ENCODE peak calls at places on chromosomes 11 and 22, in six cellular contexts. One of them, this sample, is unnamed. For H3K9me3, the result is how much of the 10 kb centered on the place peaks cover.

GRCh38 chr11:64872790-64873488 is 5.5 kb downstream of the EHD1 start:
- DNase-seq in GM12878: no peak
- DNase-seq in transverse colon: peak
- DNase-seq in adrenal gland: no peak
- DNase-seq in HCT116: no peak
- DNase-seq in heart left ventricle: no peak
- DNase-seq in this sample: no peak

GRCh38 chr11:131904756-131905155 is 534.3 kb downstream of the NTM start:
- DNase-seq in GM12878: no peak
- DNase-seq in transverse colon: no peak
- DNase-seq in adrenal gland: no peak
- DNase-seq in HCT116: no peak
- DNase-seq in heart left ventricle: no peak
- DNase-seq in this sample: no peak

GRCh38 chr11:117000039-117000740 is 98.0 kb downstream of the SIK3 start:
- DNase-seq in GM12878: no peak
- DNase-seq in transverse colon: no peak
- DNase-seq in adrenal gland: no peak
- DNase-seq in HCT116: no peak
- DNase-seq in heart left ventricle: no peak
- DNase-seq in this sample: no peak

GRCh38 chr11:93131709-93132108 is 66.1 kb downstream of the SLC36A4 start:
- DNase-seq in GM12878: no peak
- DNase-seq in transverse colon: no peak
- DNase-seq in adrenal gland: no peak
- DNase-seq in HCT116: no peak
- DNase-seq in heart left ventricle: no peak
- DNase-seq in this sample: no peak

GRCh38 chr11:8787372-8787771 is 104.8 kb downstream of the RPL27A start:
- DNase-seq in GM12878: no peak
- DNase-seq in transverse colon: peak
- DNase-seq in adrenal gland: no peak
- DNase-seq in HCT116: no peak
- DNase-seq in heart left ventricle: no peak
- DNase-seq in this sample: no peak

GRCh38 chr11:110373061-110373702 is 56.6 kb upstream of the FDX1 start:
- DNase-seq in GM12878: peak
- DNase-seq in transverse colon: no peak
- DNase-seq in adrenal gland: peak
- DNase-seq in HCT116: no peak
- DNase-seq in heart left ventricle: no peak
- DNase-seq in this sample: no peak

GRCh38 chr11:65903068-65903481 is 2.9 kb upstream of the FOSL1 start:
- DNase-seq in GM12878: no peak
- DNase-seq in transverse colon: no peak
- DNase-seq in adrenal gland: no peak
- DNase-seq in HCT116: peak
- DNase-seq in heart left ventricle: no peak
- DNase-seq in this sample: no peak

GRCh38 chr11:30313580-30313979 is 9.3 kb upstream of the ARL14EP start:
- DNase-seq in GM12878: no peak
- DNase-seq in transverse colon: no peak
- DNase-seq in adrenal gland: no peak
- DNase-seq in HCT116: no peak
- DNase-seq in heart left ventricle: no peak
- DNase-seq in this sample: no peak

GRCh38 chr11:14454861-14455632 is 44.6 kb downstream of the COPB1 start:
- DNase-seq in GM12878: no peak
- DNase-seq in transverse colon: no peak
- DNase-seq in adrenal gland: peak
- DNase-seq in HCT116: no peak
- DNase-seq in heart left ventricle: no peak
- DNase-seq in this sample: no peak

GRCh38 chr11:79920480-79920879 is 479.6 kb upstream of the TENM4 start:
- DNase-seq in GM12878: no peak
- DNase-seq in transverse colon: no peak
- DNase-seq in adrenal gland: no peak
- DNase-seq in HCT116: no peak
- DNase-seq in heart left ventricle: no peak
- DNase-seq in this sample: no peak

GRCh38 chr11:30453705-30454104 is 130.8 kb downstream of the ARL14EP start:
- DNase-seq in GM12878: no peak
- DNase-seq in transverse colon: no peak
- DNase-seq in adrenal gland: no peak
- DNase-seq in HCT116: no peak
- DNase-seq in heart left ventricle: no peak
- DNase-seq in this sample: no peak

GRCh38 chr11:78465169-78465942 is 47.7 kb upstream of the GAB2 start:
- DNase-seq in GM12878: peak
- DNase-seq in transverse colon: peak
- DNase-seq in adrenal gland: no peak
- DNase-seq in HCT116: no peak
- DNase-seq in heart left ventricle: no peak
- DNase-seq in this sample: no peak

GRCh38 chr11:11208994-11209393 is 144.1 kb downstream of the CSNK2A3 start:
- DNase-seq in GM12878: no peak
- DNase-seq in transverse colon: no peak
- DNase-seq in adrenal gland: no peak
- DNase-seq in HCT116: no peak
- DNase-seq in heart left ventricle: no peak
- DNase-seq in this sample: no peak

GRCh38 chr11:35992551-35992950 is 48.7 kb downstream of the LDLRAD3 start:
- DNase-seq in GM12878: no peak
- DNase-seq in transverse colon: no peak
- DNase-seq in adrenal gland: no peak
- DNase-seq in HCT116: no peak
- DNase-seq in heart left ventricle: no peak
- DNase-seq in this sample: no peak

GRCh38 chr11:77473801-77474508 is at the start of gene PAK1:
- DNase-seq in GM12878: no peak
- DNase-seq in transverse colon: peak
- DNase-seq in adrenal gland: peak
- DNase-seq in HCT116: peak
- DNase-seq in heart left ventricle: peak
- DNase-seq in this sample: peak

GRCh38 chr11:65419460-65419772 is 3.2 kb upstream of the NEAT1 start:
- DNase-seq in GM12878: no peak
- DNase-seq in transverse colon: peak
- DNase-seq in adrenal gland: peak
- DNase-seq in HCT116: no peak
- DNase-seq in heart left ventricle: no peak
- DNase-seq in this sample: peak

GRCh38 chr11:11813288-11813962 is 28.3 kb upstream of the USP47 start:
- DNase-seq in GM12878: no peak
- DNase-seq in transverse colon: peak
- DNase-seq in adrenal gland: peak
- DNase-seq in HCT116: peak
- DNase-seq in heart left ventricle: peak
- DNase-seq in this sample: no peak

DNA sequence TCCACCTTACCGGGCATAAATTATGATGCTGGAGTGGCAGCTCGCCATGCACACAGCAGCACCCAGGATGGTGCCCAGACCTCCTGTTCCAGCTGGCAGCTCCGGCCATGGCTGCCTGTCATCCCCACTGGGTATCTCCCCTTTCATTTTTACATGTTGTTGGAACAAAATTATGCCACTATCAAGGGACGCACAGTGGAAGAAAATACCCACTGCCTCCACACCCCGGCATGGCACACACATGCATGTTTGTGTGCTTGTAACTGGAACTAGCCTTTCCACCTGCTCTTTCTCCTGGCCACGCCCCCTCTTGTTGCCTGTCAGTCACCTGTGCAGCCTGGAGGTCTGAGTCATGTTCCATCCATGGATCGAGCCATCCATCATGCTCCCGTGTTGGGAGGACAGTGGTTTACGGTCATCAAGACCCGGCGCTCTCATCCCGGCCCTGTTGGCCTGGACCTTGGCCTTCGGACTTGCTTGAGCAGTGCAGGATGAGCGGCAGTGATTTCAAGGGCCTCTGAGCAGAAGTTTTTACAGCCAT is 1069.6 kb downstream of the BRD1 start:
- DNase-seq in GM12878: no peak
- DNase-seq in transverse colon: no peak
- DNase-seq in adrenal gland: peak
- DNase-seq in HCT116: no peak
- DNase-seq in heart left ventricle: peak
- DNase-seq in this sample: peak
- H3K9me3 ChIP-seq in GM12878: under half
- H3K9me3 ChIP-seq in transverse colon: under half
- H3K9me3 ChIP-seq in adrenal gland: under half
- H3K9me3 ChIP-seq in HCT116: under half
- H3K9me3 ChIP-seq in heart left ventricle: under half
- H3K9me3 ChIP-seq in this sample: under half

GRCh38 chr11:62544521-62545436 is 1.8 kb downstream of the AHNAK start:
- DNase-seq in GM12878: no peak
- DNase-seq in transverse colon: peak
- DNase-seq in adrenal gland: no peak
- DNase-seq in HCT116: no peak
- DNase-seq in heart left ventricle: peak
- DNase-seq in this sample: no peak
- TF ChIP-seq POLR2A in GM12878: no peak
- TF ChIP-seq POLR2A in transverse colon: no peak
- TF ChIP-seq POLR2A in adrenal gland: no peak
- TF ChIP-seq POLR2A in HCT116: no peak
- TF ChIP-seq POLR2A in heart left ventricle: no peak
- TF ChIP-seq POLR2A in this sample: no peak

GRCh38 chr22:41638124-41638523 is 17.0 kb downstream of the XRCC6 start:
- DNase-seq in GM12878: no peak
- DNase-seq in transverse colon: no peak
- DNase-seq in adrenal gland: no peak
- DNase-seq in HCT116: no peak
- DNase-seq in heart left ventricle: no peak
- DNase-seq in this sample: no peak
- H3K27ac ChIP-seq in GM12878: no peak
- H3K27ac ChIP-seq in transverse colon: no peak
- H3K27ac ChIP-seq in adrenal gland: no peak
- H3K27ac ChIP-seq in HCT116: no peak
- H3K27ac ChIP-seq in heart left ventricle: no peak
- H3K27ac ChIP-seq in this sample: no peak

DNA sequence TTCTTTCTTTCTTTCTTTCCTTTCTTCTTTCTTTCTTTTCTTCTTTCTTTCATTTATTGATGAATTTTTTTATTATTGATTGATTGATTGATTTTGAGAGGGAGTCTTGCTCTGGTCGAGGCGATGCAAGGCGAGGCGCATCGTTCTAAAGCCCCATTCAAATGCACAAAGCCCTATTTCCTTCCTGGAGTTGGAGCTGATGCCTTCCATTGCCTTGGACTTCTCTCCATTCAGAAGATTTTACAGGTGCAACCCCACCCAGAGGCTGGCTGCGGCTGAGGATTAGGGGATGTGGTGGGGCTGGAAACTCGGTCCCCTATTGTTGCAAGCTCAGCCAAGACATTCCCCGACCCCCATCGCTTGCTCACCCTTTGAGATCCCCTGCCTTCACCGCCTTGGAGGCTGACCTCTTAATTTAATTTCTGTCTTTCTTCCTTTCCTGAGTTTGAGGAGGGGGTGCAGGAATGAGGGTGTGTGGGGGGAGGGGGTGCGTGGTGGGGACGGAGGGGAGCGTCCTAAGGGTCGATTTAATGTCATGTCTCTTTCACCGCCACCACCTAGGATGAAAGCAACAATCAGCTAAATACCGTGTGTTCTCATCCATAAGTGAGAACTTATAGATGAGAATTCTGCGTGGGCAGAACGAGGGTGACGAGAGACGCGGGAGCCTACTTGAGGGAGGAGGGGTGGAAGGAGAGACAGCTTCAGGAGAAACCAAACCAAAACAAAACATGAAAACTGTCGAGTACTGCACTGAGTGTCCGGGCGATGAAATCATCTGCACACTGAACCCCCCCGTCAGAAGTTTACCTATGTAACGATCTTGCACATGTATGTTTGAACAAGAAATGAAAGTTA is 3913.9 kb upstream of the OR11H1 start:
- DNase-seq in GM12878: no peak
- DNase-seq in transverse colon: no peak
- DNase-seq in adrenal gland: no peak
- DNase-seq in HCT116: no peak
- DNase-seq in heart left ventricle: peak
- DNase-seq in this sample: no peak
- H3K9me3 ChIP-seq in GM12878: under half
- H3K9me3 ChIP-seq in transverse colon: under half
- H3K9me3 ChIP-seq in adrenal gland: under half
- H3K9me3 ChIP-seq in HCT116: under half
- H3K9me3 ChIP-seq in heart left ventricle: half or more
- H3K9me3 ChIP-seq in this sample: under half

GRCh38 chr11:19679952-19680823 is 32.4 kb upstream of the NAV2 start:
- DNase-seq in GM12878: no peak
- DNase-seq in transverse colon: peak
- DNase-seq in adrenal gland: peak
- DNase-seq in HCT116: peak
- DNase-seq in heart left ventricle: peak
- DNase-seq in this sample: peak
- TF ChIP-seq POLR2A in GM12878: no peak
- TF ChIP-seq POLR2A in transverse colon: no peak
- TF ChIP-seq POLR2A in adrenal gland: peak
- TF ChIP-seq POLR2A in HCT116: no peak
- TF ChIP-seq POLR2A in heart left ventricle: no peak
- TF ChIP-seq POLR2A in this sample: no peak

GRCh38 chr11:34631737-34632104 is 10.8 kb downstream of the EHF start:
- DNase-seq in GM12878: no peak
- DNase-seq in transverse colon: no peak
- DNase-seq in adrenal gland: peak
- DNase-seq in HCT116: no peak
- DNase-seq in heart left ventricle: no peak
- DNase-seq in this sample: no peak

GRCh38 chr11:34629711-34630110 is 8.8 kb downstream of the EHF start:
- DNase-seq in GM12878: no peak
- DNase-seq in transverse colon: no peak
- DNase-seq in adrenal gland: no peak
- DNase-seq in HCT116: no peak
- DNase-seq in heart left ventricle: no peak
- DNase-seq in this sample: no peak

GRCh38 chr11:34632105-34632780 is 11.3 kb downstream of the EHF start:
- DNase-seq in GM12878: no peak
- DNase-seq in transverse colon: no peak
- DNase-seq in adrenal gland: peak
- DNase-seq in HCT116: no peak
- DNase-seq in heart left ventricle: peak
- DNase-seq in this sample: no peak

GRCh38 chr11:34631297-34631696 is 10.4 kb downstream of the EHF start:
- DNase-seq in GM12878: no peak
- DNase-seq in transverse colon: no peak
- DNase-seq in adrenal gland: no peak
- DNase-seq in HCT116: no peak
- DNase-seq in heart left ventricle: no peak
- DNase-seq in this sample: no peak

GRCh38 chr11:34630544-34630943 is 9.7 kb downstream of the EHF start:
- DNase-seq in GM12878: no peak
- DNase-seq in transverse colon: no peak
- DNase-seq in adrenal gland: no peak
- DNase-seq in HCT116: no peak
- DNase-seq in heart left ventricle: no peak
- DNase-seq in this sample: no peak
- H3K27ac ChIP-seq in GM12878: no peak
- H3K27ac ChIP-seq in transverse colon: peak
- H3K27ac ChIP-seq in adrenal gland: no peak
- H3K27ac ChIP-seq in HCT116: peak
- H3K27ac ChIP-seq in heart left ventricle: no peak
- H3K27ac ChIP-seq in this sample: no peak

This sample was measured in ovary.